ENCODE peak calls at places on chromosomes 6 and 20, in five cellular contexts. P is activated CD8-positive, alpha-beta T cell treated with anti-CD3 and anti-CD28 coated beads for 36 hours; G is HCT116; S is gastrocnemius medialis; V is GM12878. F is an unnamed sample.

GRCh38 chr6:1872649-1873131 is 263.0 kb downstream of the FOXC1 start:
- DNase-seq in G (no peak), V (no peak), P (no peak), S (no peak), F (no peak)

GRCh38 chr6:130537447-130537846 is 171.6 kb downstream of the TMEM200A start:
- DNase-seq in S (no peak), P (no peak), G (no peak), V (no peak), F (no peak)

GRCh38 chr20:8431538-8432434 is 299.7 kb downstream of the PLCB1 start:
- DNase-seq in P (no peak), G (no peak), V (no peak), S (no peak), F (peak)

GRCh38 chr6:128580224-128581110 is 60.1 kb upstream of the PTPRK start:
- DNase-seq in P (no peak), V (no peak), S (no peak), G (no peak), F (no peak)

GRCh38 chr6:157714153-157714490 is 108.9 kb upstream of the SNX9 start:
- DNase-seq in V (no peak), G (no peak), P (no peak), S (no peak), F (no peak)

GRCh38 chr20:20594171-20594530 is 118.3 kb downstream of the RALGAPA2 start:
- DNase-seq in P (no peak), S (no peak), G (no peak), V (no peak), F (no peak)

GRCh38 chr20:40711078-40711477 is 22.0 kb upstream of the MAFB start:
- DNase-seq in S (no peak), V (no peak), P (no peak), G (no peak), F (no peak)

GRCh38 chr20:51446230-51446629 is 96.3 kb downstream of the NFATC2 start:
- DNase-seq in V (no peak), G (no peak), S (no peak), P (no peak), F (no peak)

GRCh38 chr20:16293590-16293989 is 279.7 kb downstream of the KIF16B start:
- DNase-seq in V (no peak), G (no peak), S (no peak), P (no peak), F (no peak)

GRCh38 chr6:78484181-78485064 is 382.9 kb upstream of the IRAK1BP1 start:
- DNase-seq in S (no peak), V (no peak), P (no peak), G (no peak), F (no peak)

GRCh38 chr20:51631011-51631950 is 88.8 kb upstream of the NFATC2 start:
- DNase-seq in P (peak), S (peak), V (no peak), G (peak), F (no peak)

DNA sequence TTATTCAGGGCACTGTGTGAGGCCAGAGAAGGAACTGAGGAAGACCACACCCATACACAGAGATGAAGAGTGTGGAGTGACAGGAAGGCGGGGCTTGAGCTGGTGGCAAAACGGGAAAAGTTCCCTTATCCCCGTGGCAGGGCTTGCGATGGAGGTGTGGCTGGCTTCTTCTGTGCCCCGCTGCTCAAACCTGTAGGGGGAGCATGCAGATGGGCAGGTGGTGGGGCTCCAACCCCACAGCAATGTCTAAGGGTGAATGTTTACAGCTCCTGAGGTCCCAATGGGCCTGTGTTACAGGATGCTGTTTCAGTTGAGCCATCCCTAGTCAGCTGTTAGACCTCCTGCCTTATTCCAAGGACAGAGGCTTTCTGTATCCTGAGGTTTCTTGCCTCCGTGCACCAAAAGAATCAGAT is 105.9 kb downstream of the LY86 start:
- DNase-seq in V (no peak), G (no peak), P (no peak), S (no peak), F (no peak)
- TF ChIP-seq CTCF in V (peak), G (peak), P (no peak), S (no peak), F (no peak)

GRCh38 chr6:20946037-20946436 is 411.8 kb downstream of the CDKAL1 start:
- DNase-seq in S (no peak), P (peak), G (no peak), V (peak), F (no peak)
- TF ChIP-seq CTCF in S (no peak), P (no peak), G (no peak), V (no peak), F (no peak)

DNA sequence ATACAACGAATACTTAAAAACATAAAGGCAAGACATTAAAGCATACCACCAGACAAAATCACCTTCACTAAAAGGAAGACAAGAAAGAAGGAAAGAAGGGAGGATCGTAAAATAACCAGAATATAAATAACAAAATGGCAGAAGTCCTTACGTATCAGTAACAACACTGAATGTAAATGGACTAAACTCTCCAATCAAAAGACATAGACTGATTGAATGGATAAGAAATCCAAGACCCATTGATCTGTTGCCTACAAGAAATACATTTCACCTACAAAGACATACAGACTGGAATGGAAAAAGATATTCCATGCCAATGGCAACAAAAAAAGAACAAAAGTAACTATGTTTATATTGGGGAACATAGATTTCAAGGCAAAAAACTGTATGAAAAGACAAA is 74.1 kb downstream of the LMBRD1 start:
- DNase-seq in S (no peak), V (no peak), G (no peak), P (no peak), F (no peak)
- TF ChIP-seq CTCF in S (no peak), V (no peak), G (no peak), P (no peak), F (no peak)

GRCh38 chr6:166382933-166383816 is at the start of gene MPC1:
- DNase-seq in G (peak), S (peak), V (peak), P (peak), F (peak)
- TF ChIP-seq CTCF in G (no peak), S (no peak), V (no peak), P (no peak), F (no peak)

GRCh38 chr6:14004258-14004657 is 79.5 kb downstream of the RNF182 start:
- DNase-seq in P (no peak), S (no peak), G (no peak), V (no peak), F (no peak)

GRCh38 chr6:13998356-13998755 is 73.6 kb downstream of the RNF182 start:
- DNase-seq in G (no peak), S (no peak), V (no peak), P (no peak), F (no peak)

GRCh38 chr6:14000901-14001300 is 76.1 kb downstream of the RNF182 start:
- DNase-seq in V (no peak), G (no peak), S (no peak), P (no peak), F (no peak)

GRCh38 chr6:14001329-14002012 is 76.7 kb downstream of the RNF182 start:
- DNase-seq in S (no peak), V (no peak), G (peak), P (no peak), F (no peak)

DNA sequence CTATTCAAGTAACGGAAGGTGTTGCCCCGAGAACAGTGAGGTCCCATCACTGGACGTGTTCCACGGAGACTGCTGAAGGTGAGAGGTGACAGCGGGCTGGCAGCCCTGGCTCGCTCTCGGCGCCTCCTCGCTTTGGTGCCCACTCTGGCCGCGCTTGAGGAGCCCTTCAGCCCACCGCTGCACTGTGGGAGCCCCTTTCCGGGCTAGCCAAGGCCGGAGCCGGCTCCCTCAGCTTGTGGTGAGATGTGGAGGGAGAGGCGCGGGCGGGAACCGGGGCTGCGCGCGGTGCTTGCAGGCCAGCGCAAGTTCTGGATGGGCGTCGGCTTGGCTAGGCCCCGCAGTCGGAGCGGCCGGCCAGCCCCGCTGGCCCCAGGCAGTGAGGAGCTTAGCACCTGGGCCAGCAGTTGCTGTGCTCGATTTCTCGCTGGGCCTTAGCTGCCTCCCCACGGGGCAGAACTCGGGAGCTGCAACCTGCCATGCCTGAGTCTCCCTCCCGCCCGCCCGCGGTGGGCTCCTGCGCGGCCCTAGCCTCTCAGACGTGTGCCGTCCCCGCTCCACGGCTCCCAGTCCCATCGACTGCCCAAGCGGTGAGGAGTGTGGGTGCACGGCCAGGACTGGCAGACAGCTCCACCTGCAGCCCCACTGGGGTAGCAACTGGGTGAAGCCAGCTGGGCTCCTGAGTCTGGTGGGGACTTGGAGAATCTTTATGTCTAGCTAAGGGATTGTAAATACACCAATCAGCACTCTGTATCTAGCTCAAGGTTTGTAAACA is 77.6 kb downstream of the RNF182 start:
- DNase-seq in P (no peak), S (no peak), G (peak), V (no peak), F (no peak)
- TF ChIP-seq CTCF in P (no peak), S (no peak), G (peak), V (no peak), F (no peak)

GRCh38 chr20:32456869-32457421 is 98.8 kb downstream of the ASXL1 start:
- DNase-seq in V (no peak), G (no peak), S (no peak), P (peak), F (peak)
- TF ChIP-seq CTCF in V (peak), G (peak), S (peak), P (peak), F (peak)

GRCh38 chr6:43070028-43070632 is 6.0 kb upstream of the PTK7 start:
- DNase-seq in S (no peak), V (no peak), G (peak), P (peak), F (no peak)
- TF ChIP-seq CTCF in S (no peak), V (peak), G (peak), P (peak), F (peak)

DNA sequence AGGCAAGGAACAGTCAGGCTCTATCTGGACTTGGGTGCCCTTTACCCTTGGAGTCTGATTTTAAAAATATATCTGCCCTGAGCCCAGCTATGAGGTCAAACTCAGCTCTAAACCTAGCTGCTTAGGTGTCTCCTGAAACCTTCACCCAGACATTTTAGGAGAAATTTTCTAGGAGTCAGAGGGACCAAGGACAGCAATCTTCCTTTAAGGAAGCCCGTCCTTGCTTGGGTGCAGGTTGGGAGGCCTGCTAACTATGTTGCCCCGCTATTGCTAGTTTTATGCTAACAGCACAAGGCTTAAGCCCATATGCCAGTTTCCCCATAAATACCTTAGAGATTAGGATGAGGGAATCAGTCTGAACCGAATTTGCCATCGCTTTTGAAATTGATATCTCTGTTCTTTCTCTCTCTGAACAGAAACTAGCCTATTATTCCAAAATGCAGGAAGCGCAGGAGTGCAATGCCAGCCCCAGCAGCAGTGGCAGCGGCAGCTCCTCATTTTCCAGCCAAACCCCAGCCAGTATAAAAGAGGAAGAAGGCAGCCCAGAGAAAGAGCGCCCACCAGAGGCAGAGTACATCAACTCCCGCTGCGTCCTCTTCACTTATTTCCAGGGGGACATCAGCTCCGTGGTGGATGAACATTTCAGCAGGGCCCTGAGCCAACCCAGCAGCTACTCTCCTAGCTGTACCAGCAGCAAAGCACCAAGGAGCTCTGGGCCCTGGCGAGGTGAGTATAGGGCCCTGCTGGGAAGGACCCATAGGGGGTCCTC is 2.6 kb downstream of the VGLL2 start:
- DNase-seq in P (no peak), G (no peak), V (no peak), S (peak), F (no peak)
- TF ChIP-seq CTCF in P (no peak), G (peak), V (no peak), S (peak), F (no peak)

F was measured in mesothelial cell of epicardium.